ENCODE peak calls at places on chromosome 6, in five cellular contexts. R is BJ; O is T-helper 9 cell; Z is activated CD4-positive, alpha-beta T cell treated with anti-CD3 and anti-CD28 coated beads, Interleukin-2, amount 50 U/mL, for 24 hours; P is mucosa of gallbladder. I is an unnamed sample.

GRCh38 chr6:35048631-35049083 is 92.5 kb downstream of the TCP11 start:
- DNase-seq in R (no peak), O (no peak), Z (no peak), P (peak), I (no peak)

GRCh38 chr6:150752409-150752808 is 113.1 kb upstream of the MTHFD1L start:
- DNase-seq in R (no peak), O (no peak), Z (no peak), P (no peak), I (no peak)

GRCh38 chr6:113411006-113411405 is 446.1 kb upstream of the MARCKS start:
- DNase-seq in R (no peak), O (no peak), Z (no peak), P (no peak), I (no peak)

GRCh38 chr6:169165561-169166300 is 87.9 kb downstream of the THBS2 start:
- DNase-seq in R (no peak), O (no peak), Z (no peak), P (peak), I (no peak)

GRCh38 chr6:137491478-137491877 is 2.7 kb downstream of the OLIG3 start:
- DNase-seq in R (no peak), O (no peak), Z (no peak), P (no peak), I (no peak)

GRCh38 chr6:34888874-34889555 is at the start of gene ANKS1A:
- DNase-seq in R (no peak), O (peak), Z (peak), P (peak), I (peak)

GRCh38 chr6:1611572-1612385 is 2.1 kb downstream of the FOXC1 start:
- DNase-seq in R (no peak), O (no peak), Z (no peak), P (no peak), I (no peak)

GRCh38 chr6:72031471-72031870 is 145.1 kb downstream of the RIMS1 start:
- DNase-seq in R (peak), O (no peak), Z (no peak), P (no peak), I (no peak)

GRCh38 chr6:37546141-37546871 is 46.6 kb upstream of the CCDC167 start:
- DNase-seq in R (no peak), O (no peak), Z (no peak), P (no peak), I (no peak)

GRCh38 chr6:83132121-83132520 is 60.9 kb downstream of the PGM3 start:
- DNase-seq in R (no peak), O (no peak), Z (no peak), P (no peak), I (no peak)

GRCh38 chr6:33431880-33432541 is 12.1 kb downstream of the SYNGAP1 start:
- DNase-seq in R (no peak), O (no peak), Z (no peak), P (no peak), I (no peak)

GRCh38 chr6:165599596-165600487 is 63.2 kb downstream of the PDE10A start:
- DNase-seq in R (no peak), O (no peak), Z (no peak), P (no peak), I (no peak)

GRCh38 chr6:296151-297122 is 4.2 kb downstream of the DUSP22 start:
- DNase-seq in R (no peak), O (no peak), Z (no peak), P (no peak), I (no peak)

GRCh38 chr6:158843751-158844683 is 24.8 kb upstream of the EZR start:
- DNase-seq in R (no peak), O (no peak), Z (no peak), P (no peak), I (no peak)

GRCh38 chr6:158040804-158041347 is 59.2 kb downstream of the SYNJ2 start:
- DNase-seq in R (no peak), O (no peak), Z (no peak), P (no peak), I (no peak)

GRCh38 chr6:48016027-48016755 is 94.8 kb downstream of the PTCHD4 start:
- DNase-seq in R (no peak), O (no peak), Z (no peak), P (no peak), I (no peak)

GRCh38 chr6:148002067-148002466 is 340.6 kb upstream of the SASH1 start:
- DNase-seq in R (no peak), O (no peak), Z (no peak), P (no peak), I (no peak)

I was measured in NCI-H1930.